ENCODE peak calls at places on chromosomes 16 and 17, in eight cellular contexts. K, R, Z, J, B, P, Y and G are unnamed samples. For H3K27me3, the result is how much of the 10 kb centered on the place peaks cover.

GRCh38 chr17:45289316-45290268 is 27.2 kb downstream of the MAP3K14 start:
- DNase-seq in P (peak), Z (no peak), J (peak), K (no peak), Y (no peak), B (no peak), R (no peak), G (no peak)

GRCh38 chr17:77349976-77350830 is 209.4 kb downstream of the SEC14L1 start:
- DNase-seq in R (no peak), B (no peak), J (no peak), P (no peak), K (peak), Y (no peak), Z (peak), G (no peak)

GRCh38 chr17:55480907-55481306 is 30.3 kb downstream of the SMIM36 start:
- DNase-seq in J (no peak), P (no peak), Z (no peak), B (no peak), Y (no peak), R (no peak), K (no peak), G (no peak)

GRCh38 chr16:87864331-87864989 is 4.8 kb downstream of the SLC7A5 start:
- DNase-seq in J (no peak), Z (no peak), B (no peak), Y (no peak), P (no peak), R (no peak), K (no peak), G (no peak)

GRCh38 chr16:8686879-8687278 is 12.5 kb downstream of the ABAT start:
- DNase-seq in J (no peak), Y (no peak), R (no peak), P (no peak), B (no peak), Z (no peak), K (no peak), G (no peak)

GRCh38 chr16:12062343-12063003 is 85.9 kb downstream of the SNX29 start:
- DNase-seq in J (no peak), K (peak), R (peak), B (no peak), Y (no peak), Z (peak), P (peak), G (peak)

GRCh38 chr16:85729452-85729851 is 21.4 kb downstream of the C16orf74 start:
- DNase-seq in R (peak), K (no peak), Z (no peak), P (no peak), B (no peak), J (no peak), Y (no peak), G (no peak)

GRCh38 chr16:56860226-56861020 is 4.6 kb upstream of the SLC12A3 start:
- DNase-seq in P (no peak), B (peak), J (no peak), Z (no peak), K (no peak), R (no peak), Y (no peak), G (no peak)

GRCh38 chr16:70267516-70267915 is 15.8 kb upstream of the EXOSC6 start:
- DNase-seq in K (no peak), J (peak), P (peak), B (no peak), R (peak), Z (no peak), Y (no peak), G (no peak)

GRCh38 chr17:64774888-64775600 is 112.9 kb upstream of the SMURF2 start:
- DNase-seq in Z (no peak), P (no peak), Y (no peak), K (peak), J (no peak), B (no peak), R (no peak), G (no peak)

GRCh38 chr16:52547001-52547833 is at the start of gene TOX3:
- DNase-seq in P (no peak), J (peak), Z (no peak), R (peak), K (no peak), Y (no peak), B (no peak), G (no peak)
- H3K4me3 ChIP-seq in P (no peak), J (peak), Z (peak), R (peak), K (peak), Y (peak), B (no peak), G (peak)

DNA sequence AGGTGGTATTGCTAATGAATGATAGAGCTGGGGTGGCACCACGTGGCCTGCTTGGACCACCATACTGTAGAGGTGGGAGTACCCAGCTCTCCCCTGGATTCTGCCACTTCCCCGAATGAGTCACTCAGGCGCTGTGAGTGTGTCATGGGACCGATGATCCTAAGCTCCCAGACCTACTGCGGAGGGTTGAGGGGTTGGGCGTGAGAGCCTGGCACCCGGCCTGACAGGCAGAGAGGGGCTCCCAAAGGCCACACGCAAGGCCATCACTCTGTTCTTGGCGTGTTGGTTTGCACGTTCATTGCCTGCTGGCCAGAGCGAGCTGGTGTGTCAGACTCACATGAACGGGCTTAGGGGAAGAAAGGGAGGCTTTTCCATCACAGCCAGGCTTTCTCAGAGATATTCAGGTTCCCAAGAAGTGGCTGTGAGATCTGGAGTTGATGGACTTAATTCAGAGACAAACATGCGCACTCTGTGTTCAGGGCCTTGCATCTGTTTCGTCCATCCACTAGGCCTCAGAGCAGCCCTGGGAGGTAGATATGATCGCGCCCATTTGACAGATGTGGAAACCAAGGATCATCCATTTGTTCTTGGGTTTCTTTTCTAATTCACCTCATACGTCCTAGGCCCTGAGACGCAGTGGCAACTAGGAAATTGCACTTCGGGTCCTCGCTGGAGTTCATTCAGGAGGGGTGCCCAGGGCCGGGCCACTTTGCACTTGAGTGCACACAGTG is 41.4 kb downstream of the CMIP start:
- DNase-seq in P (peak), K (peak), Z (no peak), B (no peak), Y (no peak), J (no peak), R (no peak), G (no peak)
- H3K27ac ChIP-seq in P (peak), K (peak), Z (no peak), B (no peak), Y (no peak), J (no peak), R (no peak), G (peak)

DNA sequence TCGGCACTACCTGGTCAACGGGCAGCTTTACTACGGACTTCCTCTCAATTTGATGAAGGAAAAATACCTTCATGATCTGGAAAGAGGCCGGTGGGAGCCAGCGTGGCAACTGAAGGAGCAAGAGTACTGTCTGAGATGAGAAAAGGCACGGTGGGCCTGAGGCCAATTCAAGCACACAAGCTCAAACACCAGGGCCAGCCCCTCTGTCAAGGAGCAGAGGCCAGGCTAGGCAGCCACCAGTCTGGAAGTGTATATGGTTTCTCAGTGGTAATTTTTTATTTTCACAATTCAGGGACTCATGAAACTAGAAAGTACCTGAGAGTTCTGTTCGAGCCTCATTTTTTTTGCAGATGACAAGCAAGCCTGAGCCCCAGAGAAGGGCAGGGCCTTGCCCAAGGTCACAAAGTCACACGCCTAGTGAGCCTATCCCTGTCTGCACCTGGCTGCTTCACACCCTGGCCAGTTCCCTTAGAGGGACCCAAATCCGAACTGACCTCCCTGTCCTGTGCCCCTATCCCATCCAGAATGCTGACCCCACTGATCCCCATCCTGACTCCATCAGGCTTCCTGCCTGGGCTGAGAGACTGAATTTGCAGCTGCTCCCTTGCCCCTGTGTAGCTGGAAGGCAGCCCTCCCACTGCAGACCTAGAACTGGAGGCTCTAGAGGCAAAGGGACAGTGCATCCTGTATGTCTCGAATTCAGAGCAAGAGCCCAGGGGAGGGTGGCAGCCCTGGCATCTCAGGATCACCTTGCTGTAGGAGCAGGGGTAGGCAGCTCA is 4.8 kb upstream of the TBX2 start:
- DNase-seq in Z (no peak), Y (no peak), P (no peak), K (no peak), R (no peak), J (no peak), B (no peak), G (no peak)
- H3K27me3 ChIP-seq in Z (under half), Y (half or more), P (under half), K (under half), R (under half), J (under half), B (under half), G (under half)

GRCh38 chr17:62705781-62706597 is 78.5 kb downstream of the MRC2 start:
- DNase-seq in R (peak), Y (no peak), J (no peak), B (no peak), K (no peak), P (peak), Z (peak), G (no peak)
- H3K4me3 ChIP-seq in R (peak), Y (no peak), J (no peak), B (no peak), K (no peak), P (no peak), Z (peak), G (peak)

GRCh38 chr17:66716236-66717026 is 118.5 kb upstream of the CACNG5 start:
- DNase-seq in Y (no peak), K (no peak), B (no peak), Z (no peak), P (no peak), R (peak), J (no peak), G (no peak)

GRCh38 chr17:66715076-66715675 is 119.7 kb upstream of the CACNG5 start:
- DNase-seq in Z (no peak), K (no peak), R (no peak), Y (no peak), B (no peak), P (no peak), J (no peak), G (no peak)

GRCh38 chr17:66717680-66718079 is 117.2 kb upstream of the CACNG5 start:
- DNase-seq in J (no peak), B (no peak), P (no peak), R (peak), K (peak), Z (no peak), Y (no peak), G (no peak)

GRCh38 chr17:66714046-66715023 is 120.6 kb upstream of the CACNG5 start:
- DNase-seq in K (no peak), J (no peak), Z (no peak), P (no peak), Y (no peak), R (no peak), B (no peak), G (no peak)

DNA sequence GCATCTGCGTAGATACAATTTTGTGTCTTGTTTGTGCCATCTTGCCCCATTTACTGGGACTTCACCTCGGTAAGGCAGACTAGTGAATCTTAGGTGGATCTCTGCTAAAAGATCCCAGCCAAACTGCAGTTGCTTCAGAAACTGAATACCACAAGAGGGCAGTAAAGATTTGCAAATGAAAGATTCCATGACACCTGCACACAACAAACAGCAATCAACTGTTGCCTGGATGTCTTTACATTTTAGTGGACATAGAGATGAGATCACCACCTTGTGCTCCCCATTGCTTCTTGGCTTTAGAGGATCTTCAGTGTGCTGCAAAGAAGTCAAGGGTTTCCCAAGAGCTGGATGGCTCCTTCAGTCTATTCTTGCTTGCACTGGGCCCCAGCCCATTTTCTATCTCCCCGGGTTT is 119.2 kb upstream of the CACNG5 start:
- DNase-seq in J (no peak), B (no peak), R (peak), Z (no peak), Y (peak), P (no peak), K (no peak), G (no peak)
- H3K27ac ChIP-seq in J (no peak), B (no peak), R (no peak), Z (no peak), Y (no peak), P (no peak), K (no peak), G (no peak)